ENCODE peak calls at places on chromosomes 3 and 15, in four cellular contexts. V is GM04503; D is caudate nucleus; R is stimulated activated CD8-positive, alpha-beta memory T cell treated with anti-CD3 and anti-CD28 coated beads, Interleukin-2, amount 100 ng/mL, for 1 hour. O is an unnamed sample.

GRCh38 chr3:12454808-12455121 is 29.5 kb upstream of the TSEN2 start:
- DNase-seq in D (no peak), R (no peak), V (no peak), O (no peak)

GRCh38 chr15:101027273-101027901 is 108.2 kb downstream of the LRRK1 start:
- DNase-seq in D (no peak), R (no peak), V (no peak), O (peak)

GRCh38 chr3:10292505-10293419 is at the start of gene GHRL:
- DNase-seq in R (no peak), V (no peak), D (no peak), O (no peak)

GRCh38 chr3:112464264-112464663 is 35.0 kb downstream of the BTLA start:
- DNase-seq in V (no peak), R (no peak), D (no peak), O (no peak)

GRCh38 chr3:132006605-132007204 is 28.1 kb downstream of the CPNE4 start:
- DNase-seq in D (no peak), V (no peak), R (no peak), O (no peak)

GRCh38 chr3:102577390-102577789 is 142.6 kb downstream of the ZPLD1 start:
- DNase-seq in R (no peak), V (no peak), D (no peak), O (no peak)

GRCh38 chr3:39110041-39110639 is 2.7 kb downstream of the TTC21A start:
- DNase-seq in D (no peak), V (no peak), R (no peak), O (no peak)

GRCh38 chr15:83982748-83983147 is 252.8 kb upstream of the GOLGA6L4 start:
- DNase-seq in D (no peak), V (no peak), R (no peak), O (no peak)

GRCh38 chr3:161038725-161039124 is 66.4 kb downstream of the B3GALNT1 start:
- DNase-seq in D (no peak), V (no peak), R (no peak), O (no peak)